ENCODE peak calls at places on chromosomes 4 and X, in five cellular contexts. R, L, K, A and H are unnamed samples.

GRCh38 chr4:61294001-61294400 is 93.9 kb downstream of the ADGRL3 start:
- DNase-seq in R (no peak), L (no peak), K (no peak), A (no peak), H (no peak)

GRCh38 chr4:168852933-168853713 is 156.9 kb downstream of the CBR4 start:
- DNase-seq in R (no peak), L (no peak), K (no peak), A (no peak), H (no peak)

GRCh38 chr4:151025759-151026158 is 10.7 kb upstream of the LRBA start:
- DNase-seq in R (no peak), L (no peak), K (no peak), A (no peak), H (no peak)

GRCh38 chr4:111404673-111405072 is 740.6 kb upstream of the FAM241A start:
- DNase-seq in R (peak; percentile 5), L (no peak), K (no peak), A (no peak), H (no peak)

GRCh38 chrX:39819921-39820849 is 277.6 kb downstream of the BCOR start:
- DNase-seq in R (no peak), L (no peak), K (no peak), A (no peak), H (peak; percentile 48)

GRCh38 chr4:99735822-99736221 is 78.2 kb upstream of the C4orf54 start:
- DNase-seq in R (no peak), L (no peak), K (no peak), A (no peak), H (no peak)

GRCh38 chr4:144507309-144508101 is 138.5 kb upstream of the HHIP start:
- DNase-seq in R (peak; percentile 28), L (no peak), K (no peak), A (no peak), H (peak; percentile 37)

GRCh38 chr4:19372365-19372764 is 879.3 kb upstream of the SLIT2 start:
- DNase-seq in R (no peak), L (no peak), K (no peak), A (no peak), H (no peak)

GRCh38 chr4:30950737-30951136 is 230.6 kb downstream of the PCDH7 start:
- DNase-seq in R (no peak), L (no peak), K (no peak), A (no peak), H (no peak)

GRCh38 chrX:71251456-71251973 is 2.4 kb downstream of the ZMYM3 start:
- DNase-seq in R (no peak), L (no peak), K (no peak), A (no peak), H (no peak)